ENCODE peak calls at places on chromosomes 11 and 22, in five cellular contexts. Q is skeletal muscle cell, I is heart right ventricle, T is tibial nerve, J is Kasumi-1. X is an unnamed sample.

GRCh38 chr11:23555085-23555484 is 694.8 kb upstream of the CCDC179 start:
- DNase-seq in Q (peak), I (no peak), T (no peak), J (no peak), X (no peak)

GRCh38 chr11:118841469-118842222 is 42.0 kb upstream of the CXCR5 start:
- DNase-seq in Q (no peak), I (no peak), T (no peak), J (no peak), X (no peak)

GRCh38 chr11:104798794-104799193 is 99.5 kb downstream of the CASP12 start:
- DNase-seq in Q (no peak), I (no peak), T (no peak), J (no peak), X (peak)

GRCh38 chr11:65493367-65494176 is 5.3 kb upstream of the MALAT1 start:
- DNase-seq in Q (peak), I (peak), T (peak), J (no peak), X (no peak)

GRCh38 chr11:7600205-7600775 is 73.0 kb downstream of the CYB5R2 start:
- DNase-seq in Q (peak), I (no peak), T (peak), J (no peak), X (peak)

GRCh38 chr11:86671386-86672006 is 920 bp downstream of the ME3 start:
- DNase-seq in Q (no peak), I (peak), T (peak), J (peak), X (no peak)

GRCh38 chr11:3880724-3881123 is 25.3 kb downstream of the STIM1 start:
- DNase-seq in Q (no peak), I (no peak), T (no peak), J (no peak), X (no peak)

GRCh38 chr22:26656896-26657851 is at the start of gene MIAT:
- DNase-seq in Q (no peak), I (no peak), T (no peak), J (no peak), X (no peak)

GRCh38 chr11:11960687-11961086 is 47.7 kb downstream of the DKK3 start:
- DNase-seq in Q (no peak), I (no peak), T (no peak), J (peak), X (no peak)

GRCh38 chr11:66938582-66939135 is 19.5 kb downstream of the PC start:
- DNase-seq in Q (no peak), I (no peak), T (no peak), J (no peak), X (no peak)

GRCh38 chr11:24683578-24683977 is 186.7 kb downstream of the LUZP2 start:
- DNase-seq in Q (no peak), I (no peak), T (no peak), J (no peak), X (no peak)

GRCh38 chr11:12130180-12130980 is 20.0 kb downstream of the MICAL2 start:
- DNase-seq in Q (no peak), I (no peak), T (no peak), J (no peak), X (no peak)

GRCh38 chr11:124174001-124174400 is 9.1 kb upstream of the OR10D3 start:
- DNase-seq in Q (peak), I (no peak), T (no peak), J (no peak), X (no peak)

GRCh38 chr11:61725632-61726280 is 26.7 kb upstream of the MYRF start:
- DNase-seq in Q (peak), I (no peak), T (no peak), J (no peak), X (no peak)

X was measured in AML-193.